ENCODE peak calls at places on chromosomes 12 and 14, in nine cellular contexts. I is suprapubic skin, D is ascending aorta, X is cardiac fibroblast, R is choroid plexus epithelial cell, S is A549, E is hepatocyte, N is epithelial cell of esophagus, G is bronchial epithelial cell. K is an unnamed sample.

GRCh38 chr12:84757978-84758377 is 154.6 kb downstream of the SLC6A15 start:
- DNase-seq in I (no peak), D (no peak), X (peak), R (peak), S (no peak), E (peak), N (peak), G (peak), K (no peak)

GRCh38 chr14:50342211-50343080 is 30.3 kb downstream of the DMAC2L start:
- DNase-seq in I (peak), D (no peak), X (peak), R (peak), S (peak), E (peak), N (peak), G (peak), K (no peak)

GRCh38 chr14:68522510-68523325 is 270.1 kb downstream of the ZFP36L1 start:
- DNase-seq in I (peak), D (no peak), X (peak), R (peak), S (no peak), E (no peak), N (no peak), G (no peak), K (no peak)

GRCh38 chr12:57610553-57611115 is 601 bp upstream of the ARHGEF25 start:
- DNase-seq in I (no peak), D (no peak), X (no peak), R (no peak), S (no peak), E (no peak), N (no peak), G (no peak), K (no peak)

GRCh38 chr12:60415361-60415760 is 819.5 kb downstream of the SLC16A7 start:
- DNase-seq in I (no peak), D (no peak), X (peak), R (peak), S (no peak), E (no peak), N (no peak), G (no peak), K (no peak)

GRCh38 chr12:124640096-124640495 is 72.7 kb upstream of the NCOR2 start:
- DNase-seq in I (no peak), D (no peak), X (peak), R (no peak), S (no peak), E (no peak), N (peak), G (peak), K (no peak)

GRCh38 chr14:22375321-22375930 is 213.6 kb downstream of the DAD1 start:
- DNase-seq in I (no peak), D (no peak), X (peak), R (peak), S (peak), E (peak), N (peak), G (peak), K (peak)

GRCh38 chr14:52299692-52300278 is 14.3 kb upstream of the PTGER2 start:
- DNase-seq in I (no peak), D (no peak), X (peak), R (peak), S (peak), E (peak), N (peak), G (peak), K (peak)

GRCh38 chr14:78997811-78998210 is 827.6 kb downstream of the NRXN3 start:
- DNase-seq in I (no peak), D (no peak), X (peak), R (peak), S (no peak), E (peak), N (peak), G (peak), K (no peak)

GRCh38 chr12:52004042-52004648 is 2.6 kb upstream of the TAMALIN start:
- DNase-seq in I (no peak), D (no peak), X (peak), R (peak), S (peak), E (peak), N (peak), G (peak), K (peak)

GRCh38 chr14:68795602-68796417 is 2.9 kb upstream of the ZFP36L1 start:
- DNase-seq in I (peak), D (no peak), X (peak), R (peak), S (no peak), E (peak), N (peak), G (peak), K (peak)

GRCh38 chr14:23877538-23878180 is 75.9 kb upstream of the DHRS4 start:
- DNase-seq in I (no peak), D (no peak), X (no peak), R (no peak), S (no peak), E (no peak), N (no peak), G (no peak), K (no peak)

GRCh38 chr12:53965251-53966069 is 7.5 kb upstream of the HOXC11 start:
- DNase-seq in I (no peak), D (no peak), X (no peak), R (no peak), S (no peak), E (peak), N (no peak), G (no peak), K (no peak)

GRCh38 chr12:12985817-12986408 is 14.2 kb downstream of the HEBP1 start:
- DNase-seq in I (no peak), D (no peak), X (peak), R (peak), S (peak), E (peak), N (peak), G (peak), K (peak)

GRCh38 chr12:122937622-122938091 is 28.6 kb downstream of the ABCB9 start:
- DNase-seq in I (no peak), D (no peak), X (peak), R (no peak), S (no peak), E (no peak), N (no peak), G (no peak), K (no peak)

GRCh38 chr14:90184571-90185266 is 71.6 kb upstream of the PSMC1 start:
- DNase-seq in I (no peak), D (no peak), X (no peak), R (no peak), S (no peak), E (no peak), N (no peak), G (no peak), K (no peak)

GRCh38 chr14:103188691-103189480 is 65.6 kb downstream of the TNFAIP2 start:
- DNase-seq in I (no peak), D (no peak), X (peak), R (no peak), S (no peak), E (peak), N (peak), G (no peak), K (peak)

GRCh38 chr12:57127101-57127709 is 1.1 kb upstream of the LRP1 start:
- DNase-seq in I (no peak), D (no peak), X (no peak), R (no peak), S (peak), E (peak), N (peak), G (peak), K (peak)

GRCh38 chr14:84750763-84751554 is 779.0 kb upstream of the FLRT2 start:
- DNase-seq in I (no peak), D (no peak), X (peak), R (peak), S (no peak), E (peak), N (peak), G (peak), K (no peak)

GRCh38 chr14:63991833-63992232 is 139.0 kb downstream of the SYNE2 start:
- DNase-seq in I (no peak), D (no peak), X (no peak), R (no peak), S (no peak), E (no peak), N (no peak), G (no peak), K (no peak)

GRCh38 chr14:25090716-25091454 is 40.9 kb upstream of the STXBP6 start:
- DNase-seq in I (no peak), D (no peak), X (peak), R (peak), S (no peak), E (peak), N (peak), G (peak), K (no peak)

GRCh38 chr12:127125607-127126259 is 1141.2 kb upstream of the TMEM132C start:
- DNase-seq in I (no peak), D (no peak), X (peak), R (peak), S (peak), E (peak), N (peak), G (peak), K (no peak)

GRCh38 chr12:12333980-12334709 is 15.9 kb downstream of the MANSC1 start:
- DNase-seq in I (no peak), D (no peak), X (peak), R (peak), S (peak), E (peak), N (peak), G (no peak), K (peak)

GRCh38 chr12:122021193-122021821 is 377 bp upstream of the BCL7A start:
- DNase-seq in I (no peak), D (no peak), X (peak), R (peak), S (no peak), E (peak), N (peak), G (no peak), K (peak)

GRCh38 chr12:80195143-80195726 is 95.9 kb downstream of the OTOGL start:
- DNase-seq in I (no peak), D (no peak), X (peak), R (peak), S (peak), E (peak), N (peak), G (peak), K (peak)

GRCh38 chr12:93844385-93844784 is 167.2 kb downstream of the CRADD start:
- DNase-seq in I (no peak), D (no peak), X (no peak), R (no peak), S (no peak), E (no peak), N (no peak), G (no peak), K (no peak)

GRCh38 chr14:49977126-49977841 is 84.4 kb downstream of the ARF6 start:
- DNase-seq in I (peak), D (no peak), X (no peak), R (no peak), S (no peak), E (no peak), N (no peak), G (no peak), K (no peak)

GRCh38 chr14:93965287-93965821 is 11.0 kb downstream of the ASB2 start:
- DNase-seq in I (no peak), D (no peak), X (peak), R (peak), S (peak), E (no peak), N (peak), G (peak), K (no peak)

GRCh38 chr12:121797937-121798801 is 4.7 kb upstream of the RHOF start:
- DNase-seq in I (no peak), D (no peak), X (peak), R (peak), S (no peak), E (peak), N (no peak), G (no peak), K (peak)

GRCh38 chr14:30443368-30444007 is 115.5 kb upstream of the G2E3 start:
- DNase-seq in I (no peak), D (no peak), X (peak), R (peak), S (peak), E (peak), N (peak), G (peak), K (peak)

GRCh38 chr14:41609704-41610183 is 3.1 kb downstream of the LRFN5 start:
- DNase-seq in I (peak), D (no peak), X (peak), R (peak), S (no peak), E (peak), N (no peak), G (no peak), K (peak)

GRCh38 chr14:103863245-103863644 is 15.9 kb upstream of the PPP1R13B start:
- DNase-seq in I (no peak), D (no peak), X (no peak), R (no peak), S (no peak), E (no peak), N (no peak), G (no peak), K (no peak)

GRCh38 chr12:56991319-56991906 is 14.9 kb downstream of the ZBTB39 start:
- DNase-seq in I (no peak), D (no peak), X (peak), R (no peak), S (no peak), E (no peak), N (no peak), G (no peak), K (no peak)

GRCh38 chr12:20885116-20885515 is 74.6 kb downstream of the SLCO1B3 start:
- DNase-seq in I (no peak), D (no peak), X (no peak), R (peak), S (no peak), E (no peak), N (no peak), G (no peak), K (no peak)

GRCh38 chr14:34583525-34583924 is 44.0 kb upstream of the EAPP start:
- DNase-seq in I (peak), D (no peak), X (no peak), R (no peak), S (no peak), E (no peak), N (no peak), G (no peak), K (no peak)

GRCh38 chr12:27534060-27534764 is 10.2 kb downstream of the PPFIBP1 start:
- DNase-seq in I (no peak), D (no peak), X (no peak), R (no peak), S (no peak), E (no peak), N (no peak), G (no peak), K (no peak)

GRCh38 chr12:19572920-19573558 is 133.7 kb downstream of the AEBP2 start:
- DNase-seq in I (no peak), D (no peak), X (peak), R (peak), S (no peak), E (peak), N (peak), G (peak), K (peak)

GRCh38 chr12:51702582-51702981 is 111.5 kb downstream of the SCN8A start:
- DNase-seq in I (no peak), D (no peak), X (no peak), R (no peak), S (no peak), E (no peak), N (no peak), G (no peak), K (no peak)

GRCh38 chr12:22318122-22318737 is 16.3 kb downstream of the ST8SIA1 start:
- DNase-seq in I (no peak), D (no peak), X (peak), R (no peak), S (no peak), E (peak), N (peak), G (peak), K (no peak)

GRCh38 chr12:93704122-93704521 is 26.9 kb downstream of the CRADD start:
- DNase-seq in I (no peak), D (no peak), X (no peak), R (no peak), S (no peak), E (no peak), N (peak), G (no peak), K (no peak)

GRCh38 chr12:131774576-131774975 is 53.6 kb upstream of the MMP17 start:
- DNase-seq in I (no peak), D (no peak), X (no peak), R (no peak), S (no peak), E (no peak), N (no peak), G (peak), K (no peak)
- H3K4me3 ChIP-seq in I (no peak), D (no peak), X (no peak), R (no peak), S (no peak), E (no peak), N (no peak), G (no peak), K (no peak)

GRCh38 chr14:20623798-20624197 is 17.7 kb downstream of the OR6S1 start:
- DNase-seq in I (no peak), D (no peak), X (no peak), R (no peak), S (no peak), E (no peak), N (no peak), G (no peak), K (no peak)
- H3K4me3 ChIP-seq in I (no peak), D (peak), X (no peak), R (no peak), S (peak), E (no peak), N (no peak), G (no peak), K (no peak)

GRCh38 chr12:112409906-112410244 is 470 bp upstream of the RPL6 start:
- DNase-seq in I (no peak), D (no peak), X (no peak), R (no peak), S (no peak), E (no peak), N (no peak), G (no peak), K (no peak)
- H3K4me3 ChIP-seq in I (no peak), D (no peak), X (no peak), R (peak), S (no peak), E (no peak), N (no peak), G (no peak), K (peak)

DNA sequence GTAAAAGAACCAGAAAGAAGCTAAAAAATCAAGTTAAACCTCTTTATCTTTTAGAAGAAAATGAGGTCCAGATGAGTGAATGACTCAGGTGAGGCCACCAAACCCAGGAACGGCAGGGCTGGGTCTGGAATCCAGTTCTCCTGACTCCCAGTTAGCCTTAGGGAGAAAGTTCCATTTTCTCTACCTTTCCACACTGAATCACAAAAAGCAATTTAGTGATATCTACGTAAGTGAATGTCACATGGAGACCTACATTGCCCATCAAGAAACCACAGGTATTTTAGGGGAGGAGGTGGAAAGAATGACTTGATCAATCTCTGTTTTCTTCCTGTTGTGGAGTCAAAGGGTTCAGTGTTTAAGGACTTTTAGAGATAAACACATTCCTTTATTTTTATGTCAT is 106.9 kb upstream of the PTPRB start:
- DNase-seq in I (no peak), D (no peak), X (no peak), R (peak), S (no peak), E (no peak), N (peak), G (peak), K (no peak)
- H3K4me3 ChIP-seq in I (no peak), D (no peak), X (no peak), R (no peak), S (no peak), E (no peak), N (no peak), G (no peak), K (no peak)

DNA sequence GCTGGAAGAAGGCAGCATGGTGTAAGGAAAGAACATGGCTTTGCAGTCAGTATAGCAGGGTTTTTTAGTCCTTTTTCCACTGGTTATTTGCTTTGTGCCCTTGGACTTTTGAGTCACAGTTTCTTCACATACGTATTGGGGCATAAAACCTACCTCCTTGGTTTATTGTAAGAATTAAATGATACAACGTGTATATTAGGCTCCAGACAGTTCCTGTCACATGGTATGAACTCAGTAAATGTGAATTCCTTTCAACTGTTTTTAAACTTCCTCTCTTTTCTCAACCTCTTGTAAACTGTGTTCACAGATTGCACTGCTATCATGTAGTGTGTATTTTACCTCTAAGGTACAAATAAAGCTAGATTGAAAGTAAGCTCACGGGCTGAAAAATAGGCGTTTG is 29.5 kb downstream of the MSRB3 start:
- DNase-seq in I (no peak), D (no peak), X (peak), R (peak), S (no peak), E (no peak), N (peak), G (peak), K (no peak)
- H3K4me3 ChIP-seq in I (no peak), D (no peak), X (no peak), R (no peak), S (no peak), E (no peak), N (no peak), G (no peak), K (no peak)

GRCh38 chr12:81759215-81759991 is at the start of gene PPFIA2:
- DNase-seq in I (peak), D (no peak), X (peak), R (peak), S (no peak), E (peak), N (peak), G (no peak), K (peak)

GRCh38 chr12:81758421-81759214 is 532 bp downstream of the PPFIA2 start:
- DNase-seq in I (no peak), D (no peak), X (peak), R (peak), S (no peak), E (peak), N (peak), G (no peak), K (peak)

DNA sequence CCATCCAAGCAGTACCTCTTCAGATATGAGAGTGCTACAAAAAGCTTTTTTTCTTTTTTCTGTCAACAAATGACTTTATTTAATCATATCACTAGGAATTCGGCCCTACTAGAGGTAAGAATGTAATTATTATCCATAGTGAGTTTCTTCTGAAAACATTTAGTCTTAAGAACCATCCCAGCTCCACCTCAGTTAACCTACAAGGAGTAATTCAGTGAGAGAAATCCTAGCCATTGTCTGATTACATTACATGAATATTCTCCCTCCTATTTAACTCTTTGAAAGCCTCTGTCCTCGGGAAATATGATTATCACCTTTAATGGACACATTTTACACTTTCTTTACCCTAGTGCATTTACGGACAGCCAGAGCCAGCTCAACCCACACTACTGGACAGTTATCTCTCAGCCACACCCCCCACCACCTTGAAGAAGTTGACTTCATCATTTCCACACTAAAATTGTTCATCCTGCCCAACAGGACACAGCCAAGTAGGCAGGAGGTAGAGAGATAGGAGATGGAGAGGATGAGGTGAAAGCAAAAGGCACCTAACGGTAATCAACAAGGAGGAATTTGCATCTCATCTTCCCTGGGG is 1.3 kb downstream of the PPFIA2 start:
- DNase-seq in I (no peak), D (no peak), X (no peak), R (no peak), S (no peak), E (no peak), N (no peak), G (no peak), K (peak)
- H3K4me3 ChIP-seq in I (peak), D (peak), X (no peak), R (no peak), S (peak), E (peak), N (no peak), G (no peak), K (peak)